ENCODE peak calls at places on chromosomes 12 and 14, in ten cellular contexts. One of them, this sample, is unnamed.

GRCh38 chr12:105057174-105057573 is 27.1 kb downstream of the ALDH1L2 start:
- DNase-seq in esophagus squamous epithelium: no peak
- DNase-seq in left kidney: no peak
- DNase-seq in T-helper 9 cell: no peak
- DNase-seq in erythroblast: no peak
- DNase-seq in T follicular helper cell: no peak
- DNase-seq in T-helper 17 cell: no peak
- DNase-seq in stimulated activated CD4-positive, alpha-beta T cell treated with anti-CD3 and anti-CD28 coated beads, Interleukin-1b, Interleukin-23, amount 100 ng/mL, for 24 hours: no peak
- DNase-seq in SK-N-SH: no peak
- DNase-seq in kidney glomerular epithelial cell: no peak
- DNase-seq in this sample: no peak

GRCh38 chr14:58746261-58746660 is 108.5 kb downstream of the DACT1 start:
- DNase-seq in esophagus squamous epithelium: no peak
- DNase-seq in left kidney: no peak
- DNase-seq in T-helper 9 cell: no peak
- DNase-seq in erythroblast: no peak
- DNase-seq in T follicular helper cell: no peak
- DNase-seq in T-helper 17 cell: no peak
- DNase-seq in stimulated activated CD4-positive, alpha-beta T cell treated with anti-CD3 and anti-CD28 coated beads, Interleukin-1b, Interleukin-23, amount 100 ng/mL, for 24 hours: no peak
- DNase-seq in SK-N-SH: no peak
- DNase-seq in kidney glomerular epithelial cell: peak
- DNase-seq in this sample: peak

GRCh38 chr14:87615822-87616679 is 376.9 kb downstream of the GALC start:
- DNase-seq in esophagus squamous epithelium: no peak
- DNase-seq in left kidney: peak
- DNase-seq in T-helper 9 cell: no peak
- DNase-seq in erythroblast: peak
- DNase-seq in T follicular helper cell: no peak
- DNase-seq in T-helper 17 cell: no peak
- DNase-seq in stimulated activated CD4-positive, alpha-beta T cell treated with anti-CD3 and anti-CD28 coated beads, Interleukin-1b, Interleukin-23, amount 100 ng/mL, for 24 hours: peak
- DNase-seq in SK-N-SH: peak
- DNase-seq in kidney glomerular epithelial cell: peak
- DNase-seq in this sample: peak

GRCh38 chr14:46432516-46432915 is 219.1 kb downstream of the RPL10L start:
- DNase-seq in esophagus squamous epithelium: no peak
- DNase-seq in left kidney: no peak
- DNase-seq in T-helper 9 cell: no peak
- DNase-seq in erythroblast: no peak
- DNase-seq in T follicular helper cell: no peak
- DNase-seq in T-helper 17 cell: no peak
- DNase-seq in stimulated activated CD4-positive, alpha-beta T cell treated with anti-CD3 and anti-CD28 coated beads, Interleukin-1b, Interleukin-23, amount 100 ng/mL, for 24 hours: no peak
- DNase-seq in SK-N-SH: no peak
- DNase-seq in kidney glomerular epithelial cell: no peak
- DNase-seq in this sample: no peak

GRCh38 chr12:23006413-23006812 is 381.4 kb downstream of the ETNK1 start:
- DNase-seq in esophagus squamous epithelium: no peak
- DNase-seq in left kidney: peak
- DNase-seq in T-helper 9 cell: no peak
- DNase-seq in erythroblast: no peak
- DNase-seq in T follicular helper cell: no peak
- DNase-seq in T-helper 17 cell: no peak
- DNase-seq in stimulated activated CD4-positive, alpha-beta T cell treated with anti-CD3 and anti-CD28 coated beads, Interleukin-1b, Interleukin-23, amount 100 ng/mL, for 24 hours: no peak
- DNase-seq in SK-N-SH: no peak
- DNase-seq in kidney glomerular epithelial cell: no peak
- DNase-seq in this sample: peak

GRCh38 chr14:65164068-65164824 is 61.9 kb upstream of the MAX start:
- DNase-seq in esophagus squamous epithelium: no peak
- DNase-seq in left kidney: peak
- DNase-seq in T-helper 9 cell: peak
- DNase-seq in erythroblast: peak
- DNase-seq in T follicular helper cell: peak
- DNase-seq in T-helper 17 cell: no peak
- DNase-seq in stimulated activated CD4-positive, alpha-beta T cell treated with anti-CD3 and anti-CD28 coated beads, Interleukin-1b, Interleukin-23, amount 100 ng/mL, for 24 hours: peak
- DNase-seq in SK-N-SH: peak
- DNase-seq in kidney glomerular epithelial cell: peak
- DNase-seq in this sample: no peak

GRCh38 chr14:24081739-24082204 is 10.4 kb downstream of the CPNE6 start:
- DNase-seq in esophagus squamous epithelium: no peak
- DNase-seq in left kidney: peak
- DNase-seq in T-helper 9 cell: no peak
- DNase-seq in erythroblast: no peak
- DNase-seq in T follicular helper cell: no peak
- DNase-seq in T-helper 17 cell: no peak
- DNase-seq in stimulated activated CD4-positive, alpha-beta T cell treated with anti-CD3 and anti-CD28 coated beads, Interleukin-1b, Interleukin-23, amount 100 ng/mL, for 24 hours: no peak
- DNase-seq in SK-N-SH: no peak
- DNase-seq in kidney glomerular epithelial cell: no peak
- DNase-seq in this sample: no peak

GRCh38 chr14:88233915-88234314 is 89.2 kb downstream of the KCNK10 start:
- DNase-seq in esophagus squamous epithelium: no peak
- DNase-seq in left kidney: peak
- DNase-seq in T-helper 9 cell: no peak
- DNase-seq in erythroblast: peak
- DNase-seq in T follicular helper cell: no peak
- DNase-seq in T-helper 17 cell: no peak
- DNase-seq in stimulated activated CD4-positive, alpha-beta T cell treated with anti-CD3 and anti-CD28 coated beads, Interleukin-1b, Interleukin-23, amount 100 ng/mL, for 24 hours: no peak
- DNase-seq in SK-N-SH: peak
- DNase-seq in kidney glomerular epithelial cell: no peak
- DNase-seq in this sample: no peak

GRCh38 chr12:67068204-67068731 is 200.9 kb upstream of the CAND1 start:
- DNase-seq in esophagus squamous epithelium: no peak
- DNase-seq in left kidney: peak
- DNase-seq in T-helper 9 cell: no peak
- DNase-seq in erythroblast: no peak
- DNase-seq in T follicular helper cell: no peak
- DNase-seq in T-helper 17 cell: no peak
- DNase-seq in stimulated activated CD4-positive, alpha-beta T cell treated with anti-CD3 and anti-CD28 coated beads, Interleukin-1b, Interleukin-23, amount 100 ng/mL, for 24 hours: no peak
- DNase-seq in SK-N-SH: peak
- DNase-seq in kidney glomerular epithelial cell: peak
- DNase-seq in this sample: peak

GRCh38 chr14:74583689-74584434 is 28.2 kb downstream of the LTBP2 start:
- DNase-seq in esophagus squamous epithelium: no peak
- DNase-seq in left kidney: no peak
- DNase-seq in T-helper 9 cell: no peak
- DNase-seq in erythroblast: no peak
- DNase-seq in T follicular helper cell: no peak
- DNase-seq in T-helper 17 cell: no peak
- DNase-seq in stimulated activated CD4-positive, alpha-beta T cell treated with anti-CD3 and anti-CD28 coated beads, Interleukin-1b, Interleukin-23, amount 100 ng/mL, for 24 hours: no peak
- DNase-seq in SK-N-SH: no peak
- DNase-seq in kidney glomerular epithelial cell: peak
- DNase-seq in this sample: peak

GRCh38 chr12:12178545-12178944 is 88.3 kb downstream of the LRP6 start:
- DNase-seq in esophagus squamous epithelium: no peak
- DNase-seq in left kidney: no peak
- DNase-seq in T-helper 9 cell: no peak
- DNase-seq in erythroblast: no peak
- DNase-seq in T follicular helper cell: no peak
- DNase-seq in T-helper 17 cell: no peak
- DNase-seq in stimulated activated CD4-positive, alpha-beta T cell treated with anti-CD3 and anti-CD28 coated beads, Interleukin-1b, Interleukin-23, amount 100 ng/mL, for 24 hours: no peak
- DNase-seq in SK-N-SH: peak
- DNase-seq in kidney glomerular epithelial cell: no peak
- DNase-seq in this sample: no peak

GRCh38 chr14:77065851-77066554 is 32.1 kb upstream of the CIPC start:
- DNase-seq in esophagus squamous epithelium: no peak
- DNase-seq in left kidney: no peak
- DNase-seq in T-helper 9 cell: no peak
- DNase-seq in erythroblast: no peak
- DNase-seq in T follicular helper cell: no peak
- DNase-seq in T-helper 17 cell: no peak
- DNase-seq in stimulated activated CD4-positive, alpha-beta T cell treated with anti-CD3 and anti-CD28 coated beads, Interleukin-1b, Interleukin-23, amount 100 ng/mL, for 24 hours: no peak
- DNase-seq in SK-N-SH: no peak
- DNase-seq in kidney glomerular epithelial cell: no peak
- DNase-seq in this sample: no peak

GRCh38 chr14:83632375-83632774 is 1897.6 kb upstream of the FLRT2 start:
- DNase-seq in esophagus squamous epithelium: no peak
- DNase-seq in left kidney: no peak
- DNase-seq in T-helper 9 cell: no peak
- DNase-seq in erythroblast: no peak
- DNase-seq in T follicular helper cell: no peak
- DNase-seq in T-helper 17 cell: no peak
- DNase-seq in stimulated activated CD4-positive, alpha-beta T cell treated with anti-CD3 and anti-CD28 coated beads, Interleukin-1b, Interleukin-23, amount 100 ng/mL, for 24 hours: no peak
- DNase-seq in SK-N-SH: no peak
- DNase-seq in kidney glomerular epithelial cell: no peak
- DNase-seq in this sample: no peak

GRCh38 chr14:93073833-93074769 is 41.6 kb downstream of the ITPK1 start:
- DNase-seq in esophagus squamous epithelium: no peak
- DNase-seq in left kidney: peak
- DNase-seq in T-helper 9 cell: no peak
- DNase-seq in erythroblast: no peak
- DNase-seq in T follicular helper cell: no peak
- DNase-seq in T-helper 17 cell: no peak
- DNase-seq in stimulated activated CD4-positive, alpha-beta T cell treated with anti-CD3 and anti-CD28 coated beads, Interleukin-1b, Interleukin-23, amount 100 ng/mL, for 24 hours: no peak
- DNase-seq in SK-N-SH: no peak
- DNase-seq in kidney glomerular epithelial cell: no peak
- DNase-seq in this sample: no peak

GRCh38 chr14:55221186-55221585 is 29.8 kb upstream of the DLGAP5 start:
- DNase-seq in esophagus squamous epithelium: no peak
- DNase-seq in left kidney: no peak
- DNase-seq in T-helper 9 cell: no peak
- DNase-seq in erythroblast: no peak
- DNase-seq in T follicular helper cell: no peak
- DNase-seq in T-helper 17 cell: no peak
- DNase-seq in stimulated activated CD4-positive, alpha-beta T cell treated with anti-CD3 and anti-CD28 coated beads, Interleukin-1b, Interleukin-23, amount 100 ng/mL, for 24 hours: no peak
- DNase-seq in SK-N-SH: no peak
- DNase-seq in kidney glomerular epithelial cell: peak
- DNase-seq in this sample: peak

GRCh38 chr12:91100901-91101300 is 10.4 kb downstream of the LUM start:
- DNase-seq in esophagus squamous epithelium: no peak
- DNase-seq in left kidney: no peak
- DNase-seq in T-helper 9 cell: no peak
- DNase-seq in erythroblast: no peak
- DNase-seq in T follicular helper cell: no peak
- DNase-seq in T-helper 17 cell: no peak
- DNase-seq in stimulated activated CD4-positive, alpha-beta T cell treated with anti-CD3 and anti-CD28 coated beads, Interleukin-1b, Interleukin-23, amount 100 ng/mL, for 24 hours: no peak
- DNase-seq in SK-N-SH: no peak
- DNase-seq in kidney glomerular epithelial cell: peak
- DNase-seq in this sample: no peak

GRCh38 chr14:69263364-69263763 is 3.4 kb downstream of the GALNT16 start:
- DNase-seq in esophagus squamous epithelium: no peak
- DNase-seq in left kidney: peak
- DNase-seq in T-helper 9 cell: no peak
- DNase-seq in erythroblast: no peak
- DNase-seq in T follicular helper cell: no peak
- DNase-seq in T-helper 17 cell: no peak
- DNase-seq in stimulated activated CD4-positive, alpha-beta T cell treated with anti-CD3 and anti-CD28 coated beads, Interleukin-1b, Interleukin-23, amount 100 ng/mL, for 24 hours: no peak
- DNase-seq in SK-N-SH: peak
- DNase-seq in kidney glomerular epithelial cell: no peak
- DNase-seq in this sample: peak

GRCh38 chr12:109795023-109795422 is 38.2 kb downstream of the TRPV4 start:
- DNase-seq in esophagus squamous epithelium: no peak
- DNase-seq in left kidney: no peak
- DNase-seq in T-helper 9 cell: no peak
- DNase-seq in erythroblast: no peak
- DNase-seq in T follicular helper cell: no peak
- DNase-seq in T-helper 17 cell: no peak
- DNase-seq in stimulated activated CD4-positive, alpha-beta T cell treated with anti-CD3 and anti-CD28 coated beads, Interleukin-1b, Interleukin-23, amount 100 ng/mL, for 24 hours: no peak
- DNase-seq in SK-N-SH: no peak
- DNase-seq in kidney glomerular epithelial cell: no peak
- DNase-seq in this sample: peak

GRCh38 chr12:26564391-26564790 is 268.6 kb downstream of the ITPR2 start:
- DNase-seq in esophagus squamous epithelium: no peak
- DNase-seq in left kidney: no peak
- DNase-seq in T-helper 9 cell: no peak
- DNase-seq in erythroblast: no peak
- DNase-seq in T follicular helper cell: no peak
- DNase-seq in T-helper 17 cell: no peak
- DNase-seq in stimulated activated CD4-positive, alpha-beta T cell treated with anti-CD3 and anti-CD28 coated beads, Interleukin-1b, Interleukin-23, amount 100 ng/mL, for 24 hours: no peak
- DNase-seq in SK-N-SH: no peak
- DNase-seq in kidney glomerular epithelial cell: no peak
- DNase-seq in this sample: no peak

GRCh38 chr12:104718581-104718980 is 239.5 kb downstream of the SLC41A2 start:
- DNase-seq in esophagus squamous epithelium: no peak
- DNase-seq in left kidney: no peak
- DNase-seq in T-helper 9 cell: no peak
- DNase-seq in erythroblast: no peak
- DNase-seq in T follicular helper cell: no peak
- DNase-seq in T-helper 17 cell: no peak
- DNase-seq in stimulated activated CD4-positive, alpha-beta T cell treated with anti-CD3 and anti-CD28 coated beads, Interleukin-1b, Interleukin-23, amount 100 ng/mL, for 24 hours: no peak
- DNase-seq in SK-N-SH: no peak
- DNase-seq in kidney glomerular epithelial cell: no peak
- DNase-seq in this sample: no peak